ENCODE peak calls at places on chromosome 9, in six cellular contexts. A, E, G, M, P and D are unnamed samples.

GRCh38 chr9:90189306-90189705 is 453.3 kb downstream of the DIRAS2 start:
- DNase-seq in A (no peak), E (no peak), G (no peak), M (no peak), P (no peak), D (no peak)

GRCh38 chr9:135468866-135469521 is 10.6 kb upstream of the PPP1R26 start:
- DNase-seq in A (no peak), E (peak), G (no peak), M (no peak), P (no peak), D (peak)

GRCh38 chr9:99030082-99030481 is 74.8 kb upstream of the TGFBR1 start:
- DNase-seq in A (no peak), E (no peak), G (peak), M (peak), P (no peak), D (peak)

GRCh38 chr9:123406691-123407536 is 50.9 kb downstream of the CRB2 start:
- DNase-seq in A (no peak), E (no peak), G (no peak), M (no peak), P (no peak), D (peak)

GRCh38 chr9:106930477-106930876 is 67.5 kb downstream of the ZNF462 start:
- DNase-seq in A (no peak), E (peak), G (no peak), M (peak), P (no peak), D (no peak)

GRCh38 chr9:100999914-101000540 is 28.5 kb upstream of the PLPPR1 start:
- DNase-seq in A (no peak), E (no peak), G (peak), M (no peak), P (no peak), D (peak)

GRCh38 chr9:133103987-133104505 is 17.0 kb downstream of the RALGDS start:
- DNase-seq in A (peak), E (no peak), G (no peak), M (no peak), P (no peak), D (no peak)

GRCh38 chr9:125747765-125748510 is 765 bp downstream of the PBX3 start:
- DNase-seq in A (peak), E (peak), G (no peak), M (peak), P (peak), D (peak)

GRCh38 chr9:36163049-36163839 is 5.9 kb upstream of the CCIN start:
- DNase-seq in A (peak), E (no peak), G (no peak), M (peak), P (no peak), D (no peak)